ENCODE peak calls at places on chromosomes 12 and 14, in six cellular contexts. One of them, this sample, is unnamed.

GRCh38 chr12:64746663-64747062 is 12.5 kb downstream of the GNS start:
- DNase-seq in sigmoid colon: no peak
- DNase-seq in nephron progenitor cell: no peak
- DNase-seq in stimulated activated CD8-positive, alpha-beta memory T cell treated with anti-CD3 and anti-CD28 coated beads, Interleukin-15, amount 100 ng/mL, for 4 hours: no peak
- DNase-seq in endothelial cell: no peak
- DNase-seq in pulmonary artery endothelial cell: no peak
- DNase-seq in this sample: no peak

GRCh38 chr12:90235642-90236041 is 527.0 kb upstream of the ATP2B1 start:
- DNase-seq in sigmoid colon: no peak
- DNase-seq in nephron progenitor cell: no peak
- DNase-seq in stimulated activated CD8-positive, alpha-beta memory T cell treated with anti-CD3 and anti-CD28 coated beads, Interleukin-15, amount 100 ng/mL, for 4 hours: no peak
- DNase-seq in endothelial cell: no peak
- DNase-seq in pulmonary artery endothelial cell: no peak
- DNase-seq in this sample: no peak

GRCh38 chr12:84912191-84913142 is at the start of gene SLC6A15:
- DNase-seq in sigmoid colon: peak; percentile 69
- DNase-seq in nephron progenitor cell: peak; percentile 81
- DNase-seq in stimulated activated CD8-positive, alpha-beta memory T cell treated with anti-CD3 and anti-CD28 coated beads, Interleukin-15, amount 100 ng/mL, for 4 hours: no peak
- DNase-seq in endothelial cell: peak; percentile 80
- DNase-seq in pulmonary artery endothelial cell: no peak
- DNase-seq in this sample: no peak

GRCh38 chr12:21773263-21773741 is 1.2 kb downstream of the KCNJ8 start:
- DNase-seq in sigmoid colon: peak; percentile 83
- DNase-seq in nephron progenitor cell: peak; percentile 65
- DNase-seq in stimulated activated CD8-positive, alpha-beta memory T cell treated with anti-CD3 and anti-CD28 coated beads, Interleukin-15, amount 100 ng/mL, for 4 hours: no peak
- DNase-seq in endothelial cell: peak; percentile 31
- DNase-seq in pulmonary artery endothelial cell: no peak
- DNase-seq in this sample: no peak

GRCh38 chr12:14618990-14619389 is 51.3 kb upstream of the PLBD1 start:
- DNase-seq in sigmoid colon: no peak
- DNase-seq in nephron progenitor cell: no peak
- DNase-seq in stimulated activated CD8-positive, alpha-beta memory T cell treated with anti-CD3 and anti-CD28 coated beads, Interleukin-15, amount 100 ng/mL, for 4 hours: no peak
- DNase-seq in endothelial cell: no peak
- DNase-seq in pulmonary artery endothelial cell: no peak
- DNase-seq in this sample: no peak

GRCh38 chr12:25438638-25439037 is 114.4 kb downstream of the LMNTD1 start:
- DNase-seq in sigmoid colon: no peak
- DNase-seq in nephron progenitor cell: no peak
- DNase-seq in stimulated activated CD8-positive, alpha-beta memory T cell treated with anti-CD3 and anti-CD28 coated beads, Interleukin-15, amount 100 ng/mL, for 4 hours: no peak
- DNase-seq in endothelial cell: no peak
- DNase-seq in pulmonary artery endothelial cell: no peak
- DNase-seq in this sample: no peak

GRCh38 chr12:126668538-126668937 is 1598.4 kb upstream of the TMEM132C start:
- DNase-seq in sigmoid colon: no peak
- DNase-seq in nephron progenitor cell: no peak
- DNase-seq in stimulated activated CD8-positive, alpha-beta memory T cell treated with anti-CD3 and anti-CD28 coated beads, Interleukin-15, amount 100 ng/mL, for 4 hours: no peak
- DNase-seq in endothelial cell: no peak
- DNase-seq in pulmonary artery endothelial cell: no peak
- DNase-seq in this sample: no peak

GRCh38 chr14:100566119-100566518 is 21.1 kb downstream of the BEGAIN start:
- DNase-seq in sigmoid colon: no peak
- DNase-seq in nephron progenitor cell: no peak
- DNase-seq in stimulated activated CD8-positive, alpha-beta memory T cell treated with anti-CD3 and anti-CD28 coated beads, Interleukin-15, amount 100 ng/mL, for 4 hours: no peak
- DNase-seq in endothelial cell: no peak
- DNase-seq in pulmonary artery endothelial cell: no peak
- DNase-seq in this sample: no peak

GRCh38 chr12:38921025-38921677 is 15.8 kb upstream of the CPNE8 start:
- DNase-seq in sigmoid colon: no peak
- DNase-seq in nephron progenitor cell: peak; percentile 26
- DNase-seq in stimulated activated CD8-positive, alpha-beta memory T cell treated with anti-CD3 and anti-CD28 coated beads, Interleukin-15, amount 100 ng/mL, for 4 hours: no peak
- DNase-seq in endothelial cell: peak; percentile 60
- DNase-seq in pulmonary artery endothelial cell: peak; percentile 35
- DNase-seq in this sample: no peak

GRCh38 chr14:54252072-54252730 is 144.6 kb upstream of the CDKN3 start:
- DNase-seq in sigmoid colon: no peak
- DNase-seq in nephron progenitor cell: no peak
- DNase-seq in stimulated activated CD8-positive, alpha-beta memory T cell treated with anti-CD3 and anti-CD28 coated beads, Interleukin-15, amount 100 ng/mL, for 4 hours: no peak
- DNase-seq in endothelial cell: no peak
- DNase-seq in pulmonary artery endothelial cell: no peak
- DNase-seq in this sample: no peak

GRCh38 chr12:45729233-45730115 is at the start of gene ARID2:
- DNase-seq in sigmoid colon: peak; percentile 86
- DNase-seq in nephron progenitor cell: peak; percentile 74
- DNase-seq in stimulated activated CD8-positive, alpha-beta memory T cell treated with anti-CD3 and anti-CD28 coated beads, Interleukin-15, amount 100 ng/mL, for 4 hours: peak; percentile 21
- DNase-seq in endothelial cell: peak; percentile 66
- DNase-seq in pulmonary artery endothelial cell: no peak
- DNase-seq in this sample: no peak

GRCh38 chr14:61565836-61566536 is 129.3 kb upstream of the HIF1A start:
- DNase-seq in sigmoid colon: no peak
- DNase-seq in nephron progenitor cell: no peak
- DNase-seq in stimulated activated CD8-positive, alpha-beta memory T cell treated with anti-CD3 and anti-CD28 coated beads, Interleukin-15, amount 100 ng/mL, for 4 hours: no peak
- DNase-seq in endothelial cell: no peak
- DNase-seq in pulmonary artery endothelial cell: peak; percentile 27
- DNase-seq in this sample: no peak

GRCh38 chr12:45464699-45465098 is 248.8 kb downstream of the ANO6 start:
- DNase-seq in sigmoid colon: no peak
- DNase-seq in nephron progenitor cell: no peak
- DNase-seq in stimulated activated CD8-positive, alpha-beta memory T cell treated with anti-CD3 and anti-CD28 coated beads, Interleukin-15, amount 100 ng/mL, for 4 hours: no peak
- DNase-seq in endothelial cell: no peak
- DNase-seq in pulmonary artery endothelial cell: no peak
- DNase-seq in this sample: no peak